ENCODE peak calls at places on chromosomes 11 and 22, in eight cellular contexts. F is GM20000, E is neural crest cell, S is lower leg skin, J is cardiac fibroblast, G is A549, U is thoracic aorta, I is progenitor cell of endocrine pancreas. A is an unnamed sample.
A peak's percentile ranks its signal among the peaks of the same experiment; 100 is the strongest.

GRCh38 chr22:17707526-17707925 is 66.7 kb downstream of the BID start:
- DNase-seq in E (no peak), U (no peak), J (peak; percentile 44), G (no peak), S (no peak), I (no peak), F (no peak), A (no peak)

GRCh38 chr22:19989725-19990067 is 26.9 kb downstream of the ARVCF start:
- DNase-seq in U (no peak), J (no peak), E (no peak), G (no peak), I (no peak), S (no peak), F (no peak), A (no peak)

GRCh38 chr11:27528711-27529110 is 22.1 kb upstream of the LIN7C start:
- DNase-seq in G (no peak), S (no peak), I (no peak), J (peak; percentile 4), F (no peak), E (no peak), U (no peak), A (no peak)

GRCh38 chr22:32967285-32968101 is 90.7 kb downstream of the SYN3 start:
- DNase-seq in U (no peak), J (no peak), I (no peak), S (peak; percentile 64), E (no peak), G (no peak), F (no peak), A (no peak)

GRCh38 chr11:112096194-112096593 is 9.5 kb downstream of the SDHD start:
- DNase-seq in I (no peak), F (no peak), S (no peak), J (no peak), U (no peak), G (no peak), E (no peak), A (no peak)

GRCh38 chr11:112889446-112889845 is 71.8 kb upstream of the NCAM1 start:
- DNase-seq in S (no peak), E (no peak), G (no peak), U (no peak), I (no peak), F (no peak), J (no peak), A (no peak)

GRCh38 chr11:116829525-116830183 is at the start of gene APOC3:
- DNase-seq in E (no peak), U (no peak), G (no peak), I (no peak), F (no peak), J (peak; percentile 75), S (no peak), A (no peak)

GRCh38 chr11:75263944-75264349 is 23.4 kb downstream of the TPBGL start:
- DNase-seq in U (no peak), E (no peak), I (no peak), J (peak; percentile 45), S (peak; percentile 88), G (no peak), F (no peak), A (peak; percentile 11)

GRCh38 chr22:29726512-29727247 is 6.9 kb downstream of the CABP7 start:
- DNase-seq in I (no peak), S (no peak), F (no peak), G (no peak), J (peak; percentile 21), U (no peak), E (no peak), A (no peak)

GRCh38 chr11:117189941-117190544 is 9.1 kb upstream of the TAGLN start:
- DNase-seq in J (no peak), G (no peak), I (no peak), S (peak; percentile 79), U (no peak), E (no peak), F (no peak), A (no peak)

GRCh38 chr11:118912742-118913410 is 12.8 kb downstream of the BCL9L start:
- DNase-seq in J (peak; percentile 40), F (no peak), I (no peak), G (no peak), E (no peak), U (no peak), S (no peak), A (no peak)

GRCh38 chr11:79353706-79354105 is 87.1 kb downstream of the TENM4 start:
- DNase-seq in G (no peak), S (no peak), F (no peak), I (no peak), E (no peak), U (no peak), J (no peak), A (no peak)

GRCh38 chr11:44793350-44794090 is 66.8 kb downstream of the TSPAN18 start:
- DNase-seq in E (peak; percentile 29), S (no peak), G (no peak), F (no peak), I (no peak), J (peak; percentile 15), U (no peak), A (no peak)

GRCh38 chr11:25860677-25861445 is 471.1 kb upstream of the ANO3 start:
- DNase-seq in E (no peak), G (no peak), S (no peak), I (no peak), F (no peak), U (no peak), J (peak; percentile 41), A (no peak)

GRCh38 chr22:19117111-19117512 is 5.1 kb downstream of the DGCR2 start:
- DNase-seq in S (no peak), I (no peak), U (no peak), G (no peak), J (no peak), F (no peak), E (no peak), A (no peak)

GRCh38 chr22:25780673-25781072 is 38.7 kb downstream of the MYO18B start:
- DNase-seq in F (no peak), I (no peak), J (no peak), U (no peak), S (no peak), E (no peak), G (no peak), A (no peak)

GRCh38 chr11:19110290-19110689 is 6.7 kb upstream of the ZDHHC13 start:
- DNase-seq in J (no peak), S (no peak), E (no peak), G (no peak), F (no peak), I (no peak), U (no peak), A (no peak)

GRCh38 chr11:94958118-94958517 is 15.2 kb downstream of the CWC15 start:
- DNase-seq in I (no peak), E (no peak), S (no peak), J (peak; percentile 58), F (no peak), G (no peak), U (no peak), A (no peak)

GRCh38 chr22:50627914-50628542 is at the start of gene ARSA:
- DNase-seq in J (peak; percentile 82), G (no peak), I (peak; percentile 51), E (peak; percentile 60), F (peak; percentile 94), S (peak; percentile 94), U (no peak), A (peak; percentile 78)
- TF ChIP-seq CTCF in J (peak; percentile 41), G (peak; percentile 32), I (no peak), E (peak; percentile 38), F (peak; percentile 15), S (no peak), U (peak; percentile 18), A (no peak)

DNA sequence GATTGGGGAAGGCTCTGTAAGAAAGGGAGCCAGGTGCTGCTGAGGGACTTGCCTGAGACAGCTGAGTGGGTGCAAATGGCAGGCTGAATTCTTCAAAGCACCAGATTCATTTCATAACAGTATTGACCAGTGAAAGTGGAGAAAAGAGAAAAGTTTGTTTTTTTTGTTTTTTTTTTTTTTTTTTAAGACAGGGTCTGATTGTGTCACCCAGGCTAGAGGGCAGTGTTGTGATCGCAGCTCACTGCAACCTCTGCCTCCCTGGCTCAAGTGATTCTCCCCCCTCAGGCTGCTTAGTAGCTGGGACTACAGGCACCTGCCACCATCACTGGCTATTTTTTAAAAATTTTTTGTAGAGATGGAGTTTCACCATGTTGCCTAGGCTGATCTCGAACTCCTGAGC is 494.0 kb downstream of the MIAT start:
- DNase-seq in S (no peak), J (no peak), I (no peak), G (no peak), U (no peak), F (no peak), E (no peak), A (no peak)
- TF ChIP-seq CTCF in S (no peak), J (peak; percentile 11), I (no peak), G (no peak), U (no peak), F (no peak), E (peak; percentile 20), A (no peak)

DNA sequence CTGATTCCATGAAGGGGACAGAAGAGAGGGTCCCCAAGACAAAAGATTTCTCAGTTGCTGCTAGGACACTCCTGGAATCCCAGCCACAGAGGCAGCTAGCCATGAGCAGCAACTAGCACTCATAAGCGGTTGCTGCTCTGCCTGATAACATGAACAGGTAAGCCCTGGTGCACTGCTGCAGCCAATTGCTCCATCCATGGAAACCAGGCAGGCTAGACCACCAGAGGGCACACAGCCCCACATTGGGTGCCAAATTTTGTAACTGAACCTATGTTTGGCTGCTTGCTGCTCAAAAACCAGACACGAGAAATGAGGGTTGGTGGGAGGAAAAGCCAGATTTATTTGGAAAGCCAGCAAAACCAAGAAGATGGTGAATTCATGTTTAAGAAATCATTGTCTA is 21.9 kb upstream of the QSER1 start:
- DNase-seq in U (no peak), F (no peak), E (no peak), G (no peak), S (no peak), J (no peak), I (no peak), A (no peak)
- TF ChIP-seq CTCF in U (no peak), F (no peak), E (peak; percentile 39), G (peak; percentile 30), S (no peak), J (peak; percentile 15), I (peak; percentile 37), A (no peak)

GRCh38 chr11:64304032-64304315 is 1.4 kb upstream of the ESRRA start:
- DNase-seq in J (no peak), E (no peak), S (no peak), I (no peak), G (no peak), F (no peak), U (no peak), A (no peak)
- TF ChIP-seq CTCF in J (no peak), E (no peak), S (no peak), I (no peak), G (no peak), F (no peak), U (no peak), A (no peak)

GRCh38 chr11:13486926-13487660 is 8.7 kb downstream of the PTH start:
- DNase-seq in S (no peak), F (peak; percentile 13), J (peak; percentile 35), G (peak; percentile 15), E (peak; percentile 26), I (peak; percentile 31), U (no peak), A (peak; percentile 48)
- TF ChIP-seq CTCF in S (no peak), F (peak; percentile 54), J (peak; percentile 42), G (peak; percentile 55), E (peak; percentile 63), I (peak; percentile 50), U (no peak), A (no peak)

GRCh38 chr11:71086687-71087258 is 165.6 kb downstream of the SHANK2 start:
- DNase-seq in S (no peak), E (peak; percentile 45), F (no peak), G (peak; percentile 31), J (peak; percentile 21), U (no peak), I (peak; percentile 38), A (peak; percentile 58)
- TF ChIP-seq CTCF in S (no peak), E (peak; percentile 71), F (peak; percentile 19), G (peak; percentile 62), J (peak; percentile 47), U (no peak), I (peak; percentile 80), A (peak; percentile 57)

A was measured in mesothelial cell of epicardium.